ENCODE peak calls at places on chromosomes 1 and 21, in five cellular contexts. F, V, Z, Q and P are unnamed samples. For H3K27me3, the result is how much of the 10 kb centered on the place peaks cover.

GRCh38 chr1:164748253-164748899 is 189.4 kb downstream of the PBX1 start:
- DNase-seq in F (no peak), Z (peak), Q (peak), V (no peak), P (no peak)

GRCh38 chr1:67629370-67630075 is 55.5 kb upstream of the GADD45A start:
- DNase-seq in Q (no peak), F (no peak), Z (no peak), V (no peak), P (no peak)

GRCh38 chr1:92577251-92577895 is 90.6 kb upstream of the GFI1 start:
- DNase-seq in F (no peak), Q (no peak), V (no peak), Z (no peak), P (no peak)

GRCh38 chr21:42238185-42238934 is 19.4 kb downstream of the ABCG1 start:
- DNase-seq in Q (no peak), V (peak), F (no peak), Z (no peak), P (no peak)

GRCh38 chr1:22880174-22880601 is 92.5 kb downstream of the LACTBL1 start:
- DNase-seq in Q (peak), Z (no peak), F (no peak), V (no peak), P (no peak)

GRCh38 chr1:160746870-160747500 is 7.9 kb downstream of the SLAMF7 start:
- DNase-seq in Z (no peak), V (no peak), F (no peak), Q (peak), P (no peak)

GRCh38 chr1:71081697-71082080 is 854 bp upstream of the ZRANB2 start:
- DNase-seq in Q (peak), F (no peak), V (no peak), Z (no peak), P (peak)

GRCh38 chr1:175319912-175320230 is 127.3 kb upstream of the KIAA0040 start:
- DNase-seq in Q (no peak), V (no peak), Z (no peak), F (no peak), P (no peak)

GRCh38 chr21:32403201-32403701 is 9.3 kb upstream of the EVA1C start:
- DNase-seq in V (peak), F (peak), Z (peak), Q (peak), P (no peak)

GRCh38 chr1:22379566-22379965 is 72.1 kb upstream of the ZBTB40 start:
- DNase-seq in Z (no peak), Q (no peak), V (no peak), F (no peak), P (no peak)

GRCh38 chr1:235646463-235646862 is 3.1 kb downstream of the GNG4 start:
- DNase-seq in V (no peak), Q (no peak), F (no peak), Z (no peak), P (no peak)

GRCh38 chr1:83998205-83998598 is 730 bp downstream of the TTLL7 start:
- DNase-seq in F (no peak), Z (no peak), Q (no peak), V (no peak), P (no peak)

GRCh38 chr1:193185861-193186714 is at the start of gene B3GALT2:
- DNase-seq in F (no peak), Z (no peak), V (peak), Q (no peak), P (no peak)

GRCh38 chr1:43313771-43314170 is 13.0 kb downstream of the TIE1 start:
- DNase-seq in F (no peak), Z (no peak), V (no peak), Q (no peak), P (no peak)

GRCh38 chr1:206687915-206688442 is 3.3 kb downstream of the MAPKAPK2 start:
- DNase-seq in Z (no peak), F (no peak), V (no peak), Q (peak), P (no peak)

GRCh38 chr1:220498188-220498587 is 29.7 kb upstream of the MARK1 start:
- DNase-seq in V (no peak), Q (no peak), F (no peak), Z (no peak), P (no peak)

GRCh38 chr21:38933731-38934130 is 128.0 kb downstream of the ETS2 start:
- DNase-seq in Q (no peak), F (no peak), V (no peak), Z (no peak), P (no peak)

GRCh38 chr1:3012511-3013291 is 8.6 kb upstream of the ACTRT2 start:
- DNase-seq in F (no peak), Z (no peak), V (peak), Q (peak), P (peak)

GRCh38 chr1:48030211-48030610 is 33.0 kb upstream of the TRABD2B start:
- DNase-seq in V (no peak), Q (no peak), F (no peak), Z (no peak), P (no peak)

GRCh38 chr1:169906938-169907337 is 13.2 kb upstream of the SCYL3 start:
- DNase-seq in V (no peak), Q (no peak), Z (no peak), F (no peak), P (no peak)

GRCh38 chr1:17194981-17195528 is 9.9 kb upstream of the PADI1 start:
- DNase-seq in V (no peak), F (no peak), Z (no peak), Q (peak), P (no peak)

GRCh38 chr1:240031414-240031813 is 60.3 kb upstream of the FMN2 start:
- DNase-seq in V (no peak), Q (no peak), Z (no peak), F (no peak), P (no peak)

GRCh38 chr1:41319803-41320711 is 41.2 kb upstream of the FOXO6 start:
- DNase-seq in Q (peak), Z (no peak), V (no peak), F (no peak), P (no peak)

DNA sequence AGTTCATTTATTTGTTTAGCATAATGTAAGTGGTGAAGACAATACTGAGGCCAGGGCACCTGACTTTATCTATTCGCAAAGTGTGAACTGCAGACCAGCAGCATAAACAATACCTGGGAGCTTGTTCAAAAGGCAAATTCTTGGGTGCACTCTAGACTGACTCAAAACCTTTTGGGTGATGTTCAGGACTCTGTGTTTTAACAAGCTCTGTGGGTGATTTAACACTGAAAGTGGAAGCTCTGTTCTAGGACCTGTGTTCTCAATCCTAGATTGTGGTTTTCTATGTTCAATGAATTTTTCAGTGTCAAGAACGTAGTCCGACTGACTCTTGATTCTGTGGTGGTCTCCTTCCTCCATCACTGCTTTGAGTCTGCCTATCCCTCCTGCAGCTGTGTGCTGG is 71.9 kb downstream of the GPR88 start:
- DNase-seq in F (no peak), Q (no peak), V (no peak), Z (no peak), P (no peak)
- H3K4me3 ChIP-seq in F (no peak), Q (no peak), V (no peak), Z (no peak), P (no peak)

GRCh38 chr1:156893048-156893953 is at the start of gene PEAR1:
- DNase-seq in Q (peak), V (no peak), F (no peak), Z (no peak), P (no peak)

GRCh38 chr1:156889802-156890585 is 3.5 kb upstream of the PEAR1 start:
- DNase-seq in Q (peak), F (peak), V (peak), Z (peak), P (peak)

GRCh38 chr1:156894001-156894400 is 483 bp downstream of the PEAR1 start:
- DNase-seq in V (no peak), Z (no peak), F (no peak), Q (no peak), P (no peak)

GRCh38 chr1:156894711-156895407 is 1.3 kb downstream of the PEAR1 start:
- DNase-seq in V (no peak), Q (no peak), F (no peak), Z (no peak), P (no peak)

DNA sequence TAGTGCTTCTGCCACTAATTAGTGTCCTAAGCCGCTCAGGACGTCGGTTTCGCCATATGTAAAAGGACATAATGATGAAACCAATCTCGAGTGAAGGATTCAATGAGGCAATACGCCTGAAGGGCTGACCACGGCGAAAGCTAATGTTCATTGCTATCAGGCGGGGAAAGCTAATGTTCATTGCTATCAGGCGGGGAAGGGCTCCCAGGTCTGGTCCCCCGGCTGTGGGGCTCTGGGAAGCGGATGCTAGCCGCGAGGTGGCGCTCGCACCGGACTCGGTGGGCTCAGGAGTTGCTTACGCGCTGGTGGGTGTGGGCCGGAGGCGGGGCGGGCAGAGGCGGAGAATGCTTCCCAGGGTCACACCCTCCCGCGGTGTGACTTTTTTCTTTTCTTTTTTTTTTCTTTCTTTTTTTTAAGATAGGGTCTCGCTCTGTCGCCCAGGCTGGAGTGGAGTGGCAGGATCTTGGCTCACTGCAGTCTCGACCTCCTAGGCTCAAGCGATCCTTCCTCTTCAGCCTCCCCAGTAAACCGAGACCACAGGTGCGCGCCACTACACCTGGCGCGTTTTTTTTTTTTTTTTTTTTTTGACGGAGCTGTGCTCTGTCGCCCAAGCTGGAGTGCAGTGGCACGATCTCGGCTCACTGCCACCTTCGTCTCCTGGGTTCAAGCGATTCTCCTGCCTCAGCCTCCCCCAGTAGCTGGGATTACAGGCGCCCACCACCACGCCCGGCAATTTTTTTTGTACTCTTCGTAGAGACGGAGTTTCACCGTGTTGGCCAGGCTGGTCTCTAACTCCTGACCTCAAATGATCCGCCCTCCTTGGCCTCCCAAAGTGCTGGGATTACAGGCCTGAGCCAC is 1.1 kb upstream of the PEAR1 start:
- DNase-seq in Q (peak), V (peak), F (peak), Z (peak), P (peak)
- H3K27me3 ChIP-seq in Q (under half), V (under half), F (half or more), Z (under half), P (under half)

DNA sequence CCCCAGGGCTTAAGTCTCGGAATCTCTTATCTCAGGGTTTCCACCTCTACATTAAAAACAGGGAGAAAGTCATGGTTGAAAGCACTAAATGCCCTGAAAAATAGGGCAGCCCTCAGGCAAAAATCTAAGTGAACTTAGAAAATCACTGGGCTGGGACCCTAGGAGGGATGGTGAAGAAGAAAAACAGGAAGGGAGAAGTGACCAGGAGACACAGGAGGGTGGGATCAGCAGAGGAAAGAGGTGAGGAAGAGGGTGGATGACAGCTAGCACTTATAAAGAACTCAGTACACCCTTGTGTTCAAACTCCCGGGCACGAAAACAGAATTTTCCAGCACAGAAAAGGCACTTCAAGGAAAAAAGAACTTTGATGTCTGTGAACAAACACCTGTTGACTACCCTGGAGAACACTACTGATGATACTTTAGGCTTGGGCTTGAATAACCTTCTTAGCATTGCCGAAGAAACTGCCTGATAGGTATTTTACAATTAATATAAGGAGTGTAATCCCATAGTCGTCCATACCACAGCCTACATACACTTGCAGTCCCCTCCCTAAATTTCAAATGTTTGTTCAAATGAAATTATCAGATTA is 2.0 kb downstream of the CHML start:
- DNase-seq in Z (no peak), F (no peak), V (no peak), Q (peak), P (no peak)
- H3K4me3 ChIP-seq in Z (peak), F (peak), V (peak), Q (no peak), P (peak)

GRCh38 chr1:153422450-153423068 is 6.2 kb downstream of the S100A7A start:
- DNase-seq in V (peak), F (peak), Q (peak), Z (peak), P (peak)
- H3K27me3 ChIP-seq in V (under half), F (under half), Q (under half), Z (under half), P (under half)